ENCODE peak calls at places on chromosome 1, in six cellular contexts. C, W, D, A, U and H are unnamed samples.

GRCh38 chr1:107877092-107877491 is 87.9 kb downstream of the VAV3 start:
- DNase-seq in C (no peak), W (peak), D (peak), A (no peak), U (no peak), H (no peak)

GRCh38 chr1:24878775-24879742 is 51.0 kb downstream of the RUNX3 start:
- DNase-seq in C (peak), W (peak), D (peak), A (no peak), U (no peak), H (peak)

GRCh38 chr1:60388092-60388987 is 314.8 kb upstream of the C1orf87 start:
- DNase-seq in C (no peak), W (peak), D (peak), A (no peak), U (no peak), H (no peak)

GRCh38 chr1:84632975-84633427 is 57.3 kb downstream of the SSX2IP start:
- DNase-seq in C (no peak), W (peak), D (peak), A (no peak), U (no peak), H (no peak)

GRCh38 chr1:89986020-89986419 is 8.9 kb upstream of the ZNF326 start:
- DNase-seq in C (no peak), W (no peak), D (no peak), A (no peak), U (no peak), H (no peak)

GRCh38 chr1:222539951-222540597 is 7.8 kb downstream of the HHIPL2 start:
- DNase-seq in C (no peak), W (no peak), D (peak), A (no peak), U (no peak), H (no peak)

GRCh38 chr1:206467915-206468314 is 2.4 kb upstream of the IKBKE start:
- DNase-seq in C (peak), W (peak), D (peak), A (no peak), U (no peak), H (no peak)

GRCh38 chr1:78651247-78651646 is 1.6 kb downstream of the IFI44 start:
- DNase-seq in C (no peak), W (peak), D (peak), A (no peak), U (no peak), H (no peak)

GRCh38 chr1:59827055-59827643 is 12.4 kb downstream of the HOOK1 start:
- DNase-seq in C (no peak), W (no peak), D (no peak), A (no peak), U (no peak), H (no peak)

GRCh38 chr1:200738733-200739498 is at the start of gene CAMSAP2:
- DNase-seq in C (peak), W (peak), D (peak), A (peak), U (peak), H (peak)

GRCh38 chr1:14300991-14301703 is 297.3 kb upstream of the KAZN start:
- DNase-seq in C (no peak), W (no peak), D (peak), A (no peak), U (no peak), H (peak)

GRCh38 chr1:242770366-242770765 is 245.9 kb upstream of the PLD5 start:
- DNase-seq in C (no peak), W (no peak), D (peak), A (no peak), U (no peak), H (no peak)

GRCh38 chr1:31760422-31760900 is 3.7 kb downstream of the ADGRB2 start:
- DNase-seq in C (no peak), W (no peak), D (no peak), A (no peak), U (no peak), H (no peak)

GRCh38 chr1:228315945-228316588 is 90.6 kb downstream of the TRIM11 start:
- DNase-seq in C (peak), W (no peak), D (no peak), A (peak), U (no peak), H (peak)

GRCh38 chr1:206108635-206109034 is 8.6 kb downstream of the AVPR1B start:
- DNase-seq in C (no peak), W (no peak), D (no peak), A (no peak), U (no peak), H (no peak)

GRCh38 chr1:110786802-110787327 is 86.1 kb upstream of the CD53 start:
- DNase-seq in C (no peak), W (no peak), D (no peak), A (no peak), U (no peak), H (no peak)
- H3K4me3 ChIP-seq in C (no peak), W (no peak), D (no peak), A (no peak), U (no peak), H (no peak)

DNA sequence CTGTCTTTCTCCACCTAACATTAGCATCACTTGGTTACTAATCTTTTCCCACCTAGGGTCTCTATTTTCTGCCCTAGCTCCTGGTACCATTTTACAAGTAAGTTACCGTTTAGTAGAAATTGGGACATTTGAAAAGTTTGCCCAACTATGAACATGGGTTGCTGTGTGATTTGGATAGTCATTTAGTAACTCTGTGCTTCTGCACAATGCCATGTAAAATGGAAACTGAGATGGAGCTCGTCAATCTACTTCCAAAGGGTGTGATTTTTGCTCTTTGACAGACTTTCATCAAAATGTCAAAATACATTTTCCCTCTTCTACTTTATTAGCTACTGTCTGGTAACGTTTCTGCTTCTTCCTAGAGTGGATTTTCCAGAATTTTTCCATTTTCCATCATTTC is 381.5 kb upstream of the B3GALT2 start:
- DNase-seq in C (no peak), W (no peak), D (no peak), A (no peak), U (no peak), H (no peak)
- H3K4me3 ChIP-seq in C (no peak), W (no peak), D (no peak), A (no peak), U (no peak), H (no peak)

GRCh38 chr1:230169454-230170152 is 102.6 kb downstream of the GALNT2 start:
- DNase-seq in C (no peak), W (no peak), D (no peak), A (no peak), U (no peak), H (no peak)
- H3K4me3 ChIP-seq in C (peak), W (no peak), D (no peak), A (no peak), U (peak), H (no peak)

GRCh38 chr1:235073331-235073967 is 55.2 kb downstream of the TOMM20 start:
- DNase-seq in C (peak), W (no peak), D (no peak), A (peak), U (no peak), H (peak)
- H3K4me3 ChIP-seq in C (no peak), W (no peak), D (no peak), A (no peak), U (no peak), H (no peak)

DNA sequence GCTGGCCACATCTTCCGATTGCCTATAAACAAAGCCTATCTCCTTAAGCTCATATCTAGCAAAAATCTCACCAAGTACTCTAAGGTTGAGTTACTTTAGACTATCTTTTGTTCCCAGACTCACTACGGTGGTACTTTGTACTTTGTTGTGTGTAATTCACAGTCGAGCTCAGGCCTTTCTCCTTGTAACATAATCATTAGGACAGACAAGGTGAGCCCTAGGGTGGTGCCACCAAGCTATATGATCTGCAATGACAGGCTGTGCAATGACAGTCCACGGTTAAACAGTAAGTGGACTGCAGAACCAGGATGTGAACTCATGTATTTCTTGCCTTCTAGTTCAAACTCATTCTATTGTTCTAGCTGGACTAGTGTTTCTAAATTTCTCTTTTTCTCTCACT is 132.2 kb downstream of the UBE2U start:
- DNase-seq in C (no peak), W (no peak), D (no peak), A (no peak), U (no peak), H (no peak)
- H3K4me3 ChIP-seq in C (no peak), W (no peak), D (no peak), A (no peak), U (no peak), H (no peak)

DNA sequence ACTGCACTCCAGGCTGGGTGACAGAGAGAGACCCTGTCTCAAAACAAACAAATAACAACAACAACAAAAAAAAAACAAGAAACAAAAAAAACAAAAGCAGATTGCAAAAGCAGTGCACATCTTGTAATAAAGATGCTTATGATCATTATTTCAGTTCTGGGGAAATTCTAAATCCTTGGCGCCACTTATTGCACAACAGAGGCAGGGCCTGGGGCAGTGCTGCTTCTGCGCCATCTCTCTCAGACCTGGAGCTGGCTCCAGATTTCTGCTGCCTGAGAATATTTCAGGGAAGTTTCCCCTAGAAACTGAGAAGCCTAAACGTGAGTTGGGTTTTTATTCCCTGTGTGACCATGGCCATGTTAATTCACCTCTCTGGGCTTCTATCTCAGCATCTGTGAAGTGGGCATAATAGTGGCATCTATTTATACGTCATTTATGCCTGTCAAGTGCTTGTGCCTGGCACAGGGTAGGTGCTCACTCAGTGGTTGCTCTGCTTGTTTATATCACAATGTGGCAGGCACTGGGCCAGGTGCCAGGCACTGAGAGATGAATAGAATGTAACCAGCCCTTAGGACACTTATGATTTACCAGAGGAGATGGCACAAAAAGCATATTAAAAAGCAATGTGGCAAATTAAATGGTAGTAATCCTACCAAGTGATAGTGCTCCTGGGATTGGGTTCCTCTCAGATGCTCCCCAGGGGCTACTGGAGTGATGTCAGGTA is 67.9 kb downstream of the MDM4 start:
- DNase-seq in C (no peak), W (no peak), D (no peak), A (no peak), U (no peak), H (no peak)
- H3K4me3 ChIP-seq in C (no peak), W (no peak), D (no peak), A (no peak), U (no peak), H (no peak)

GRCh38 chr1:53063744-53064515 is 1.9 kb downstream of the PODN start:
- DNase-seq in C (no peak), W (no peak), D (no peak), A (no peak), U (no peak), H (no peak)
- H3K4me3 ChIP-seq in C (no peak), W (no peak), D (no peak), A (no peak), U (no peak), H (no peak)